ENCODE peak calls at places on chromosomes 11 and 22, in four cellular contexts. G, V, Y and P are unnamed samples.

GRCh38 chr11:115610908-115611307 is 106.7 kb upstream of the CADM1 start:
- DNase-seq in G (no peak), V (no peak), Y (no peak), P (no peak)

GRCh38 chr22:34645375-34645774 is 420.6 kb upstream of the ISX start:
- DNase-seq in G (no peak), V (no peak), Y (no peak), P (no peak)

GRCh38 chr11:124669193-124669592 is 4.3 kb downstream of the SIAE start:
- DNase-seq in G (peak), V (no peak), Y (no peak), P (peak)

GRCh38 chr11:110529043-110529442 is 99.3 kb downstream of the FDX1 start:
- DNase-seq in G (no peak), V (no peak), Y (no peak), P (peak)

GRCh38 chr11:8913961-8914660 is 3.1 kb downstream of the AKIP1 start:
- DNase-seq in G (peak), V (no peak), Y (no peak), P (peak)

GRCh38 chr22:22770280-22770871 is 117.2 kb upstream of the IGLL5 start:
- DNase-seq in G (no peak), V (no peak), Y (no peak), P (peak)

GRCh38 chr11:117390743-117391142 is 63.1 kb downstream of the CEP164 start:
- DNase-seq in G (no peak), V (peak), Y (no peak), P (no peak)

GRCh38 chr11:135033545-135033944 is 621.5 kb upstream of the B3GAT1 start:
- DNase-seq in G (no peak), V (no peak), Y (no peak), P (no peak)

GRCh38 chr11:116775975-116776374 is 3.2 kb upstream of the BUD13 start:
- DNase-seq in G (no peak), V (no peak), Y (no peak), P (no peak)

DNA sequence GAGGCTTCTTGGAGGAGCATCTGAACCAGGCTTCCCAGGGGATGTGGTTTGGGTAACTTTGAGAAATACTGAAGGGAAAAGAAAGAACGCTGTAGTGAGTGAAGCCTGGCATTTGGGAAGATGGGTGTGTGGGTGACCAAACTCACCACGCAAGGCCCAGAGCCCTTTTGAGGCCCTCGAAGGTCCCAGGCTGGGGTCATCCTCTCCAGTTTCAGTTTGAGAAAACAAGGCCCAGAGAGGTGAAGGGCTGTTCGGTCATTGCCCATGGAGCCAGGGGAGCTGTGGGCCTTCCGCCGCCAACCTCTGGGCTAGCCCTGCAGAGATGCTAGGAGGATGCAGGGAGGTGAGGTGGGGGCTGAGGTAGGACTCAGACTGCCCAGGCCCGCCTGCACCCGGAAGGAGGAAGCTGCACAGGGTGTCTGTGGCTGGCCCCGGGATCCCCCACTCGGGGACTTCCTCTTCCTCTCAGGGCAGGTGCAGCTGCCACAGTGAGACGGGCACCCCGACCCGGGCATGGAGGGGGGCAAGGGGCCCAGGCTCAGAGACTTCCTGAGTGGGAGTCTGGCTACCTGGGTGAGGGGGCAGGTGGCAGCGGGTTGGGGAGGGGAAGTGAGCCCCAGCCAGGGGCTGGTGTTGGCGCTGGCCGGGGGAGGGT is at the start of gene CCDC88B:
- DNase-seq in G (no peak), V (no peak), Y (peak), P (no peak)
- TF ChIP-seq POLR2A in G (no peak), V (no peak), Y (peak), P (no peak)

GRCh38 chr11:67315325-67315909 is 12.1 kb downstream of the SSH3 start:
- DNase-seq in G (no peak), V (no peak), Y (no peak), P (no peak)

GRCh38 chr11:67318239-67318555 is 14.9 kb downstream of the SSH3 start:
- DNase-seq in G (no peak), V (no peak), Y (no peak), P (no peak)

GRCh38 chr11:67316882-67317364 is 13.6 kb downstream of the SSH3 start:
- DNase-seq in G (peak), V (no peak), Y (no peak), P (no peak)

GRCh38 chr11:67320011-67320410 is 16.7 kb downstream of the SSH3 start:
- DNase-seq in G (peak), V (no peak), Y (no peak), P (no peak)

DNA sequence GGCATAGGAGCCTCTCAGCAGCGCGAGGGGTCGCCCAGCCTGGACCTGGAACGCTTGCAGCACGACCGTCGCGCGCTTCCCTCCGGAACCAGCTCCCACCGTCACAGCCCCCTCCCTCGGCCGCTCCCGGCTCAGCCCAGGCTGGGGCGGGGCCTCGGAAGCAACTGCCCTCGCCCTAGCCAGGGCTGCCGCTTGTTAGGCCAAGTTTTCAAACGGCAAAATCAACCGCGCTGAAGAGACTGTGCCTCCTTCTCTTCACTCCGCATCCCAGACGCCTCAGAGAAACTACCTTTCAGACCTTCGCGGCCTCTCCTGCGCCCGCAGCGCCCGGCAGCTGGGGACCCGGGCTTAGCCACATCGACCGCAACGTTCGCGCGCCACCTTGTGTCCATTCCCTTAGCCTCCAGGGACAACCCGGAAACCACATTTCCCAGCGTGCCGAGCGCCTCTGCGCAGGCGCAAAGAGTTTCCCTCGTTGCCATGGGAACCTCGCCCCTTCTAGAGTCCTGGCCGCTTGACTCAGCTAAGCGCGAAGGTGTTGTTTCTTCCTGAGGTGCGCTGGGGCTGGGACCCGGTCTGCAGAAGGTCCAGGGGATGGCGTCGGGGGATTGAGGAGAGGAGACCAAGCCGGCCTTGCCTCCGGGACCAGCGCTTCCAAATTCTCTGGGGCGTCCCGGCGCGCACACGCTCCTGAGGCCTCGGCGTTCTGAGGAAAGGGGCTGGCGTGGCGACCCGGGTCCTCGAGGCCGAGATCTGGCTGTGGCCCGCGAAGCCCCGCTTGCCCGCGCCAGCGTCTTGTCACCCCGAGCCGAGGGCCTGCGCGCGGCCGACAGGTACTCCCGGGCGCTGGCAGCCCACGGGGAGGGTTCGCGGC is 14.3 kb downstream of the SSH3 start:
- DNase-seq in G (peak), V (peak), Y (peak), P (peak)
- TF ChIP-seq POLR2A in G (peak), V (no peak), Y (no peak), P (peak)

GRCh38 chr22:37823134-37823985 is at the start of gene GALR3:
- DNase-seq in G (no peak), V (no peak), Y (no peak), P (no peak)
- TF ChIP-seq POLR2A in G (no peak), V (no peak), Y (no peak), P (no peak)

GRCh38 chr11:67420646-67421420 is 5.4 kb downstream of the CARNS1 start:
- DNase-seq in G (peak), V (peak), Y (peak), P (peak)
- TF ChIP-seq POLR2A in G (no peak), V (no peak), Y (no peak), P (peak)

GRCh38 chr11:695332-695605 is 247 bp upstream of the DEAF1 start:
- DNase-seq in G (no peak), V (no peak), Y (no peak), P (no peak)
- TF ChIP-seq POLR2A in G (no peak), V (no peak), Y (no peak), P (no peak)